ENCODE peak calls at places on chromosome 6, in six cellular contexts. W, O, V, Z, N and F are unnamed samples.
A peak's percentile ranks its signal among the peaks of the same experiment; 100 is the strongest.

GRCh38 chr6:2378046-2378657 is 132.7 kb upstream of the GMDS start:
- DNase-seq in W (no peak), O (no peak), V (no peak), Z (no peak), N (no peak), F (no peak)

GRCh38 chr6:43175676-43176422 is 4.8 kb downstream of the SRF start:
- DNase-seq in W (no peak), O (no peak), V (no peak), Z (no peak), N (no peak), F (no peak)

GRCh38 chr6:11224966-11225463 is 7.5 kb downstream of the NEDD9 start:
- DNase-seq in W (no peak), O (no peak), V (no peak), Z (no peak), N (no peak), F (no peak)

GRCh38 chr6:110547266-110547964 is 71.0 kb upstream of the SLC22A16 start:
- DNase-seq in W (no peak), O (no peak), V (no peak), Z (peak; percentile 0), N (no peak), F (no peak)

GRCh38 chr6:4358414-4359107 is 223.2 kb upstream of the ECI2 start:
- DNase-seq in W (peak; percentile 74), O (peak; percentile 96), V (peak; percentile 95), Z (peak; percentile 96), N (peak; percentile 82), F (no peak)

GRCh38 chr6:134585529-134585873 is 267.6 kb upstream of the SGK1 start:
- DNase-seq in W (no peak), O (no peak), V (no peak), Z (no peak), N (no peak), F (no peak)

GRCh38 chr6:10384719-10385511 is 30.0 kb downstream of the TFAP2A start:
- DNase-seq in W (no peak), O (no peak), V (no peak), Z (no peak), N (no peak), F (no peak)

GRCh38 chr6:165777680-165778079 is 114.6 kb upstream of the PDE10A start:
- DNase-seq in W (no peak), O (no peak), V (no peak), Z (no peak), N (no peak), F (no peak)

GRCh38 chr6:71334768-71335167 is 46.2 kb downstream of the OGFRL1 start:
- DNase-seq in W (no peak), O (no peak), V (no peak), Z (no peak), N (no peak), F (no peak)

GRCh38 chr6:32189742-32190053 is 304 bp downstream of the PBX2 start:
- DNase-seq in W (no peak), O (no peak), V (no peak), Z (no peak), N (no peak), F (no peak)

GRCh38 chr6:15106958-15107643 is 138.8 kb upstream of the JARID2 start:
- DNase-seq in W (no peak), O (no peak), V (no peak), Z (no peak), N (no peak), F (no peak)

GRCh38 chr6:41689171-41690008 is 46.0 kb downstream of the TFEB start:
- DNase-seq in W (no peak), O (peak; percentile 64), V (peak; percentile 62), Z (no peak), N (peak; percentile 37), F (no peak)

GRCh38 chr6:86615299-86615698 is 322.0 kb upstream of the HTR1E start:
- DNase-seq in W (no peak), O (no peak), V (no peak), Z (no peak), N (no peak), F (no peak)

GRCh38 chr6:13710552-13711383 is 867 bp downstream of the RANBP9 start:
- DNase-seq in W (peak; percentile 19), O (peak; percentile 24), V (peak; percentile 79), Z (peak; percentile 53), N (peak; percentile 77), F (peak; percentile 72)

GRCh38 chr6:13709698-13710551 is 1.7 kb downstream of the RANBP9 start:
- DNase-seq in W (no peak), O (no peak), V (no peak), Z (no peak), N (no peak), F (no peak)

GRCh38 chr6:13712485-13712990 is 903 bp upstream of the RANBP9 start:
- DNase-seq in W (no peak), O (no peak), V (no peak), Z (no peak), N (no peak), F (no peak)

GRCh38 chr6:13711384-13711725 is 280 bp downstream of the RANBP9 start:
- DNase-seq in W (no peak), O (no peak), V (peak; percentile 76), Z (no peak), N (no peak), F (no peak)

DNA sequence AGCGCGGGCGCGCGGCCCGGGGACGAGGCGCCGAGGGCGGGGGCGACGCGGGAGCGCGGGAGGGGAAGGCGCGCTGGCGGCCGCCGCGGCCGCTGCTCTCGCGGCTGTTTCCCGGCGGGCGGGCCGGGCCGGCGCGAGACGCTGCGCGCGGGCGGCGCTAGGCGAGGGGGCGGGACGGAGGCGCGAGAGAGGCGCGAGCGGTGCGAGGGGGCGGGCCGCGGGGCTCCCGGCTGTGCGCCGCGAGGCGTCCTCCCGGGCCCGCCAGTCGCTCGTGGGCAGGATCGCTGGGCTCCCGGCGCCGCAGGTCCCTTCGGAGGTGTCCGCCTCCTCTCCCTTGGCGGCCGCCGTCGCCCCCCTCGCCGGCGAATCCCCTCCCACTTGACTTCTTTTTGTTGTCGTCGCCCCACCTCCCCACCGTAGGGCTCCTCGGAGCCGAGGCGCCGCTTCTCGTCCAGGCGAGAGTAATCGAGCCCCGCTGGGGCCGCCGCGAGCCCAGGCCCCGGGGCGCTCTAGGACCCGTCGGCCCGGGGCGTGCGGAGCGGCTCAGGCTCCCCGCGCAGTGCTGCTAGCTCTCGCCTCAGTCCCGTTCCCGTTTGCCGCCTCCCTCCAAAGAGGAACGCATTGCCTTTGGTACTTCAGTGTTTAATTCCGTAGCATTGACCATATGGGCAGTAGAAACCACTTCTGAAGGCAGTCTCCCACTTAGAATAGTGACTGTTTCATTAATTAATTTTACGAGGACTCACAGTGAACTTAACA is at the start of gene RANBP9:
- DNase-seq in W (peak; percentile 82), O (peak; percentile 72), V (peak; percentile 93), Z (peak; percentile 90), N (peak; percentile 93), F (peak; percentile 71)
- TF ChIP-seq POLR2A in W (peak; percentile 72), O (peak; percentile 66), V (peak; percentile 59), Z (no peak), N (no peak), F (peak; percentile 91)

GRCh38 chr6:125918681-125919566 is 37.6 kb upstream of the HINT3 start:
- DNase-seq in W (peak; percentile 67), O (peak; percentile 67), V (no peak), Z (peak; percentile 33), N (no peak), F (no peak)
- TF ChIP-seq POLR2A in W (peak; percentile 79), O (peak; percentile 84), V (no peak), Z (no peak), N (peak; percentile 70), F (no peak)

DNA sequence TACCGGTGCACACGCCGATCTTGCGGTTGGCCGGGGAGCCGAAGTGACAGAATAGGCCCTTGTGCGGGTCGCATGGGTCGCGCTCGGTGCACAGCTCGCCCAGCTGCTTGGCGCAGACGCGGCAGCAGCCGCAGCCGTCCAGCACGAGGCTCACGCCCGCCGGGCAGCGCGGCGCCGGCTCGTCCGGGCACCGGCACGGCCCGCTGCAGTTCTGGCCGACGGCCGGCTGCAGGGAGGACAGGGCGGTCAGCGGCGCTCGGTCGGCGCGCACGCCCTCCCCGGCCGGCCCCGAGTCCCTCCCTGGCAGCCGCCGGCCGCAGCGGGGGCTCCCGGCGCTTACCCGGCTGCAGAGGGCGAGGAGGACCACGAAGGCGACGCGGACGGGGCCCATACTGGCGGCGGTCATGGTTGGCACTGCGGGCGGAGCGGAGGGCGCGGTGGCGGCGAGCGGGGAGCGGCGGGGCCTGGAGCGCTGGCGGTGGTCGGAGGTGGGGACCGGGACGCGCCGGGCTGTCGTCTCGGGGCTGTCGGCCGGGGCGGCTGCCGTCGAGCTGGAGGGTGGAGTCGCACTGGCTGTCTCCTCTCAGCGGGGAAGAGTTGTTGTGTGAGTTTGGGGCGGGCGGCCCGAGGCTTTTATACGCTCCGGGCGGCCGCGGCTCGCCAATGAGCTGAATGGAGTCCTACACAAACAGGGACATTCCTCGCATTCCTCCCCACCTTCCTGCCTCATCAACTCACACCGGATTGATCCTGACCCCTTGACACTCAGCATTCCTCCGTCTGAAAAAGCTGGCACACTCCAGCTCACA is at the start of gene CCN2:
- DNase-seq in W (peak; percentile 68), O (peak; percentile 90), V (peak; percentile 93), Z (peak; percentile 86), N (peak; percentile 78), F (peak; percentile 96)
- TF ChIP-seq POLR2A in W (peak; percentile 64), O (peak; percentile 64), V (peak; percentile 86), Z (no peak), N (peak; percentile 75), F (peak; percentile 99)

GRCh38 chr6:34090495-34090894 is 55.4 kb downstream of the GRM4 start:
- DNase-seq in W (no peak), O (no peak), V (no peak), Z (no peak), N (no peak), F (no peak)
- TF ChIP-seq POLR2A in W (no peak), O (no peak), V (no peak), Z (no peak), N (no peak), F (no peak)

DNA sequence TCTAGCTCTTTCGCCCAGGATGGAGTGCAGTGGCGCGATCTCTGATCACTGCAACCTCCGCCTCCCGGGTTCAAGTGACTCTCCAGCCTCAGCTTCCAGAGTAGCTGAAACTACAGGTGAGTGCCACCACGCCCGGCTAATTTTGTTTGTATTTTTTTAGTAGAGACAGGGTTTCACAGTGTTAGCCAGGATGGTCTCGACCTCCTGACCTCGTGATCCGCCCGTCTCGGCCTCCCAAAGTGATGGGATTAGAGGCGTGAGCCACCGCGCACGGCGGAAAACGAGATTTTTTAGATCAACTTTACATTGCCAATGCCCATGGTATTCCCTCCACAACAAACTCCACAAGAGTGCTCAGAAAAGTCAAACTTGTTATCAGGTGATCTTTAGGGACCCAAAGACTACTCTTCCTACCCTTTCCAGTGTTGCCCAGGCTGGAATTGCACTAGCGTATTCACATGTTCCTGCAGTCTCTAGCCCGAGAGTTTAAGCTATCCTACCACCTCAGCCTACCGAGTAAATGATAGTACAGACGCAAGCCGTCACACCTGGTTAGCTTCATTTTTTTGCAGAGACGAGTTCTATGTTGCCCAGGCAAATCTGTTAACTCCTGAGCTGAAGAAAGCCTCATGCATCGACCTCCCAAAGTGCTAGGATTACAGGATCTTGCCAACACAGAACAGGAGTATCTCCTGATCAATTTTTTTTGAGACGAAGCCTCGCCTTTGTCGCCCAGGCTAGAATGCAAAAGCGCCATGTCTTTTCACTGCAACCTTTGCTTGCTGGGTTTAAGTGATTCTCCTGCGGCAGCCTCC is 128.2 kb downstream of the HFE start:
- DNase-seq in W (no peak), O (no peak), V (no peak), Z (no peak), N (no peak), F (peak; percentile 60)
- TF ChIP-seq POLR2A in W (no peak), O (peak; percentile 9), V (no peak), Z (no peak), N (peak; percentile 68), F (peak; percentile 82)